ENCODE peak calls at places on chromosomes 1 and 21, in seven cellular contexts. J, K, O, W, Q, V and R are unnamed samples.

GRCh38 chr1:107877092-107877491 is 87.9 kb downstream of the VAV3 start:
- DNase-seq in W (no peak), Q (no peak), K (no peak), O (no peak), V (no peak), J (no peak), R (peak; percentile 90)

GRCh38 chr1:119564548-119564947 is 57.5 kb downstream of the HSD3B1 start:
- DNase-seq in V (no peak), O (no peak), W (no peak), J (no peak), K (no peak), Q (peak; percentile 20), R (no peak)

GRCh38 chr1:230326971-230327891 is 98.9 kb downstream of the PGBD5 start:
- DNase-seq in J (no peak), Q (no peak), K (no peak), W (no peak), O (no peak), V (peak; percentile 52), R (no peak)

GRCh38 chr1:63612971-63613370 is 19.8 kb downstream of the PGM1 start:
- DNase-seq in W (no peak), O (no peak), V (no peak), J (no peak), K (no peak), Q (no peak), R (no peak)

GRCh38 chr1:30953685-30954084 is 45.1 kb upstream of the SDC3 start:
- DNase-seq in J (no peak), O (no peak), Q (no peak), K (no peak), W (no peak), V (no peak), R (no peak)

GRCh38 chr1:233518344-233518743 is 95.6 kb upstream of the KCNK1 start:
- DNase-seq in W (peak; percentile 38), V (no peak), Q (no peak), J (peak; percentile 65), K (peak; percentile 77), O (peak; percentile 33), R (peak; percentile 52)

GRCh38 chr1:209808059-209808494 is 2.1 kb upstream of the IRF6 start:
- DNase-seq in J (no peak), V (peak; percentile 15), Q (no peak), W (no peak), O (no peak), K (peak; percentile 72), R (no peak)

GRCh38 chr1:41754540-41754939 is 164.2 kb downstream of the HIVEP3 start:
- DNase-seq in V (no peak), W (no peak), J (no peak), K (no peak), Q (no peak), O (no peak), R (peak; percentile 48)

GRCh38 chr1:155934097-155934932 is at the start of gene KHDC4:
- DNase-seq in J (peak; percentile 98), V (peak; percentile 98), O (peak; percentile 97), K (peak; percentile 87), W (peak; percentile 96), Q (peak; percentile 99), R (peak; percentile 99)

GRCh38 chr1:53585116-53585515 is 125.9 kb downstream of the DMRTB1 start:
- DNase-seq in Q (peak; percentile 3), W (no peak), K (no peak), O (no peak), V (no peak), J (no peak), R (peak; percentile 10)

GRCh38 chr1:7552402-7552801 is 218.7 kb upstream of the VAMP3 start:
- DNase-seq in O (no peak), V (no peak), J (no peak), K (no peak), Q (no peak), W (no peak), R (peak; percentile 37)

GRCh38 chr1:226716577-226716976 is 22.5 kb downstream of the ITPKB start:
- DNase-seq in O (no peak), K (no peak), W (no peak), Q (no peak), V (no peak), J (no peak), R (no peak)

GRCh38 chr1:31110846-31111245 is 45.3 kb upstream of the PUM1 start:
- DNase-seq in W (no peak), K (no peak), V (no peak), Q (no peak), J (no peak), O (no peak), R (no peak)

GRCh38 chr1:243799908-243800307 is 50.1 kb downstream of the AKT3 start:
- DNase-seq in J (no peak), V (no peak), W (no peak), K (no peak), O (no peak), Q (no peak), R (no peak)

GRCh38 chr1:35448344-35448801 is 108.8 kb downstream of the KIAA0319L start:
- DNase-seq in O (no peak), K (no peak), W (no peak), Q (no peak), J (no peak), V (peak; percentile 39), R (peak; percentile 85)

GRCh38 chr1:145706282-145706681 is 886 bp downstream of the PDZK1 start:
- DNase-seq in V (no peak), W (no peak), Q (no peak), K (no peak), J (peak; percentile 21), O (peak; percentile 55), R (no peak)

GRCh38 chr1:170145061-170145460 is 698 bp upstream of the NTMT2 start:
- DNase-seq in W (no peak), V (no peak), O (no peak), Q (no peak), J (no peak), K (no peak), R (no peak)

GRCh38 chr1:109151146-109151545 is 37.2 kb downstream of the ELAPOR1 start:
- DNase-seq in J (peak; percentile 2), V (peak; percentile 49), W (peak; percentile 5), O (no peak), Q (no peak), K (peak; percentile 52), R (no peak)

DNA sequence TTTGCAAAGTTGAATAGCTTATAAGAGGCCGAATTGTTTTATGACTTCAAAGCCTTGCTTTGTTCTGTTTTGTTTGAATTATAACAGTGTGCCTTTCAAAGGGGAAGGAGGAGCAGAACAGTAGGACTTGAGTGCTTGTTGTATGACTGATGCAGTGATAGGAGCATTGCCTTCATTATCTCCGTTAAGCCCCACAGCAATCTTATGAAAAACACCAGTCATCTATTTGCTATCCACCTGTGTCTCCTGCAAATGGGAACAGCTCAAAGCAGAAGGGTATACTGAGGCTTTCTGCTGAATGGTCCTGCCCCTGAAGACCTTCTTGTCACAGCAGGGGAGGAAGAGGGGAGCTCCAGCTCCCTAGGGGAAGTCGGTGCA is 127.5 kb downstream of the RNF220 start:
- DNase-seq in Q (no peak), V (peak; percentile 50), K (peak; percentile 38), J (no peak), O (no peak), W (no peak), R (no peak)
- TF ChIP-seq MAX in Q (no peak), V (no peak), K (no peak), J (no peak), O (no peak), W (no peak), R (no peak)

GRCh38 chr1:183517401-183517800 is 45.1 kb downstream of the SMG7 start:
- DNase-seq in Q (no peak), K (no peak), W (no peak), O (no peak), J (no peak), V (no peak), R (no peak)

GRCh38 chr1:183512450-183512849 is 40.2 kb downstream of the SMG7 start:
- DNase-seq in J (no peak), O (no peak), Q (no peak), K (no peak), W (no peak), V (no peak), R (no peak)

GRCh38 chr1:183514235-183514634 is 41.9 kb downstream of the SMG7 start:
- DNase-seq in Q (no peak), V (no peak), O (no peak), W (no peak), K (no peak), J (no peak), R (no peak)

GRCh38 chr1:183516725-183517124 is 44.4 kb downstream of the SMG7 start:
- DNase-seq in O (no peak), K (no peak), W (no peak), V (no peak), J (no peak), Q (no peak), R (no peak)

GRCh38 chr1:183515002-183515689 is 42.8 kb downstream of the SMG7 start:
- DNase-seq in V (no peak), J (no peak), K (no peak), Q (no peak), O (peak; percentile 7), W (no peak), R (no peak)
- TF ChIP-seq CTCF in V (no peak), J (no peak), K (no peak), Q (no peak), O (no peak), W (no peak), R (no peak)

GRCh38 chr1:67053785-67054759 is at the start of gene SLC35D1:
- DNase-seq in Q (peak; percentile 39), V (peak; percentile 86), K (peak; percentile 73), J (peak; percentile 44), O (peak; percentile 54), W (peak; percentile 61), R (peak; percentile 90)
- TF ChIP-seq POLR2A in Q (peak; percentile 87), V (peak; percentile 76), K (peak; percentile 87), J (peak; percentile 68), O (peak; percentile 6), W (no peak), R (peak; percentile 55)

GRCh38 chr1:173222149-173223030 is 15.3 kb upstream of the TNFSF4 start:
- DNase-seq in W (no peak), Q (no peak), V (no peak), J (no peak), O (no peak), K (no peak), R (no peak)
- TF ChIP-seq MAX in W (no peak), Q (no peak), V (no peak), J (no peak), O (no peak), K (no peak), R (no peak)

GRCh38 chr21:44490405-44490804 is 35.1 kb downstream of the LRRC3 start:
- DNase-seq in V (no peak), J (no peak), K (no peak), O (no peak), Q (no peak), W (no peak), R (no peak)

GRCh38 chr21:44492572-44493385 is 37.5 kb downstream of the LRRC3 start:
- DNase-seq in W (no peak), O (no peak), Q (no peak), K (no peak), J (no peak), V (no peak), R (no peak)

GRCh38 chr21:44490816-44491215 is 35.5 kb downstream of the LRRC3 start:
- DNase-seq in W (no peak), Q (no peak), J (no peak), V (no peak), K (no peak), O (no peak), R (no peak)

GRCh38 chr21:44487831-44488230 is 32.5 kb downstream of the LRRC3 start:
- DNase-seq in J (peak; percentile 28), O (no peak), W (peak; percentile 43), K (peak; percentile 76), V (peak; percentile 30), Q (no peak), R (peak; percentile 56)

GRCh38 chr21:44489962-44490361 is 34.7 kb downstream of the LRRC3 start:
- DNase-seq in J (peak; percentile 8), O (no peak), W (no peak), V (no peak), Q (no peak), K (peak; percentile 35), R (no peak)
- TF ChIP-seq CTCF in J (peak; percentile 62), O (no peak), W (peak; percentile 61), V (peak; percentile 29), Q (no peak), K (peak; percentile 34), R (peak; percentile 29)